ENCODE peak calls at places on chromosomes 7 and 10, in ten cellular contexts. One of them, this sample, is unnamed.

GRCh38 chr7:127208351-127208750 is 44.4 kb downstream of the GRM8 start:
- DNase-seq in tibial nerve: no peak
- DNase-seq in dorsolateral prefrontal cortex: no peak
- DNase-seq in psoas muscle: no peak
- DNase-seq in breast epithelium: no peak
- DNase-seq in right cardiac atrium: no peak
- DNase-seq in HepG2: no peak
- DNase-seq in CD4-positive, CD25-positive, alpha-beta regulatory T cell: no peak
- DNase-seq in neural progenitor cell: no peak
- DNase-seq in naive thymus-derived CD4-positive, alpha-beta T cell: no peak
- DNase-seq in this sample: no peak

GRCh38 chr10:1049425-1049958 is 573 bp upstream of the IDI1 start:
- DNase-seq in tibial nerve: no peak
- DNase-seq in dorsolateral prefrontal cortex: no peak
- DNase-seq in psoas muscle: no peak
- DNase-seq in breast epithelium: no peak
- DNase-seq in right cardiac atrium: no peak
- DNase-seq in HepG2: peak; percentile 20
- DNase-seq in CD4-positive, CD25-positive, alpha-beta regulatory T cell: no peak
- DNase-seq in neural progenitor cell: peak; percentile 75
- DNase-seq in naive thymus-derived CD4-positive, alpha-beta T cell: no peak
- DNase-seq in this sample: no peak

GRCh38 chr7:31067491-31067890 is 15.4 kb downstream of the ADCYAP1R1 start:
- DNase-seq in tibial nerve: no peak
- DNase-seq in dorsolateral prefrontal cortex: no peak
- DNase-seq in psoas muscle: peak; percentile 18
- DNase-seq in breast epithelium: no peak
- DNase-seq in right cardiac atrium: no peak
- DNase-seq in HepG2: no peak
- DNase-seq in CD4-positive, CD25-positive, alpha-beta regulatory T cell: no peak
- DNase-seq in neural progenitor cell: no peak
- DNase-seq in naive thymus-derived CD4-positive, alpha-beta T cell: no peak
- DNase-seq in this sample: no peak

GRCh38 chr10:6097063-6097462 is 8.2 kb downstream of the RBM17 start:
- DNase-seq in tibial nerve: no peak
- DNase-seq in dorsolateral prefrontal cortex: no peak
- DNase-seq in psoas muscle: no peak
- DNase-seq in breast epithelium: no peak
- DNase-seq in right cardiac atrium: no peak
- DNase-seq in HepG2: no peak
- DNase-seq in CD4-positive, CD25-positive, alpha-beta regulatory T cell: no peak
- DNase-seq in neural progenitor cell: no peak
- DNase-seq in naive thymus-derived CD4-positive, alpha-beta T cell: no peak
- DNase-seq in this sample: no peak

GRCh38 chr10:126479280-126479679 is 91.0 kb upstream of the ADAM12 start:
- DNase-seq in tibial nerve: no peak
- DNase-seq in dorsolateral prefrontal cortex: no peak
- DNase-seq in psoas muscle: no peak
- DNase-seq in breast epithelium: no peak
- DNase-seq in right cardiac atrium: no peak
- DNase-seq in HepG2: no peak
- DNase-seq in CD4-positive, CD25-positive, alpha-beta regulatory T cell: no peak
- DNase-seq in neural progenitor cell: no peak
- DNase-seq in naive thymus-derived CD4-positive, alpha-beta T cell: no peak
- DNase-seq in this sample: no peak

GRCh38 chr7:138669364-138669763 is 31.8 kb downstream of the SVOPL start:
- DNase-seq in tibial nerve: no peak
- DNase-seq in dorsolateral prefrontal cortex: no peak
- DNase-seq in psoas muscle: no peak
- DNase-seq in breast epithelium: no peak
- DNase-seq in right cardiac atrium: no peak
- DNase-seq in HepG2: no peak
- DNase-seq in CD4-positive, CD25-positive, alpha-beta regulatory T cell: no peak
- DNase-seq in neural progenitor cell: no peak
- DNase-seq in naive thymus-derived CD4-positive, alpha-beta T cell: no peak
- DNase-seq in this sample: no peak

GRCh38 chr10:119291223-119291900 is 84.0 kb downstream of the GRK5 start:
- DNase-seq in tibial nerve: no peak
- DNase-seq in dorsolateral prefrontal cortex: no peak
- DNase-seq in psoas muscle: no peak
- DNase-seq in breast epithelium: no peak
- DNase-seq in right cardiac atrium: peak; percentile 47
- DNase-seq in HepG2: no peak
- DNase-seq in CD4-positive, CD25-positive, alpha-beta regulatory T cell: no peak
- DNase-seq in neural progenitor cell: no peak
- DNase-seq in naive thymus-derived CD4-positive, alpha-beta T cell: no peak
- DNase-seq in this sample: no peak

GRCh38 chr10:12262278-12262981 is 66.4 kb downstream of the CDC123 start:
- DNase-seq in tibial nerve: no peak
- DNase-seq in dorsolateral prefrontal cortex: no peak
- DNase-seq in psoas muscle: no peak
- DNase-seq in breast epithelium: no peak
- DNase-seq in right cardiac atrium: no peak
- DNase-seq in HepG2: peak; percentile 89
- DNase-seq in CD4-positive, CD25-positive, alpha-beta regulatory T cell: no peak
- DNase-seq in neural progenitor cell: no peak
- DNase-seq in naive thymus-derived CD4-positive, alpha-beta T cell: no peak
- DNase-seq in this sample: peak; percentile 27

GRCh38 chr10:120382360-120382759 is 74.7 kb upstream of the PLPP4 start:
- DNase-seq in tibial nerve: no peak
- DNase-seq in dorsolateral prefrontal cortex: no peak
- DNase-seq in psoas muscle: no peak
- DNase-seq in breast epithelium: no peak
- DNase-seq in right cardiac atrium: no peak
- DNase-seq in HepG2: no peak
- DNase-seq in CD4-positive, CD25-positive, alpha-beta regulatory T cell: no peak
- DNase-seq in neural progenitor cell: no peak
- DNase-seq in naive thymus-derived CD4-positive, alpha-beta T cell: no peak
- DNase-seq in this sample: no peak

GRCh38 chr7:150800576-150801241 is at the start of gene TMEM176A:
- DNase-seq in tibial nerve: no peak
- DNase-seq in dorsolateral prefrontal cortex: no peak
- DNase-seq in psoas muscle: peak; percentile 58
- DNase-seq in breast epithelium: no peak
- DNase-seq in right cardiac atrium: peak; percentile 54
- DNase-seq in HepG2: no peak
- DNase-seq in CD4-positive, CD25-positive, alpha-beta regulatory T cell: no peak
- DNase-seq in neural progenitor cell: no peak
- DNase-seq in naive thymus-derived CD4-positive, alpha-beta T cell: peak; percentile 13
- DNase-seq in this sample: no peak

GRCh38 chr7:42522227-42522991 is 285.4 kb upstream of the GLI3 start:
- DNase-seq in tibial nerve: no peak
- DNase-seq in dorsolateral prefrontal cortex: no peak
- DNase-seq in psoas muscle: no peak
- DNase-seq in breast epithelium: no peak
- DNase-seq in right cardiac atrium: peak; percentile 32
- DNase-seq in HepG2: no peak
- DNase-seq in CD4-positive, CD25-positive, alpha-beta regulatory T cell: no peak
- DNase-seq in neural progenitor cell: peak; percentile 85
- DNase-seq in naive thymus-derived CD4-positive, alpha-beta T cell: no peak
- DNase-seq in this sample: no peak
- H3K27ac ChIP-seq in tibial nerve: peak overlapping the region; percentile 51
- H3K27ac ChIP-seq in dorsolateral prefrontal cortex: no peak overlapping the region
- H3K27ac ChIP-seq in psoas muscle: no peak overlapping the region
- H3K27ac ChIP-seq in breast epithelium: peak overlapping the region; percentile 63
- H3K27ac ChIP-seq in right cardiac atrium: no peak overlapping the region
- H3K27ac ChIP-seq in HepG2: no peak overlapping the region
- H3K27ac ChIP-seq in CD4-positive, CD25-positive, alpha-beta regulatory T cell: no peak overlapping the region
- H3K27ac ChIP-seq in neural progenitor cell: peak overlapping the region; percentile 43
- H3K27ac ChIP-seq in naive thymus-derived CD4-positive, alpha-beta T cell: no peak overlapping the region
- H3K27ac ChIP-seq in this sample: no peak overlapping the region

GRCh38 chr7:53756946-53757345 is 721.5 kb downstream of the POM121L12 start:
- DNase-seq in tibial nerve: no peak
- DNase-seq in dorsolateral prefrontal cortex: no peak
- DNase-seq in psoas muscle: no peak
- DNase-seq in breast epithelium: no peak
- DNase-seq in right cardiac atrium: no peak
- DNase-seq in HepG2: no peak
- DNase-seq in CD4-positive, CD25-positive, alpha-beta regulatory T cell: no peak
- DNase-seq in neural progenitor cell: no peak
- DNase-seq in naive thymus-derived CD4-positive, alpha-beta T cell: no peak
- DNase-seq in this sample: no peak
- H3K27me3 ChIP-seq in tibial nerve: no peaks in the 10 kb centered on the region
- H3K27me3 ChIP-seq in dorsolateral prefrontal cortex: no peaks in the 10 kb centered on the region
- H3K27me3 ChIP-seq in psoas muscle: no peaks in the 10 kb centered on the region
- H3K27me3 ChIP-seq in breast epithelium: no peaks in the 10 kb centered on the region
- H3K27me3 ChIP-seq in right cardiac atrium: no peaks in the 10 kb centered on the region
- H3K27me3 ChIP-seq in HepG2: no peaks in the 10 kb centered on the region
- H3K27me3 ChIP-seq in CD4-positive, CD25-positive, alpha-beta regulatory T cell: no peaks in the 10 kb centered on the region
- H3K27me3 ChIP-seq in neural progenitor cell: no peaks in the 10 kb centered on the region
- H3K27me3 ChIP-seq in naive thymus-derived CD4-positive, alpha-beta T cell: no peaks in the 10 kb centered on the region
- H3K27me3 ChIP-seq in this sample: no peaks in the 10 kb centered on the region

GRCh38 chr10:95841711-95842498 is 65.9 kb upstream of the CC2D2B start:
- DNase-seq in tibial nerve: no peak
- DNase-seq in dorsolateral prefrontal cortex: no peak
- DNase-seq in psoas muscle: no peak
- DNase-seq in breast epithelium: no peak
- DNase-seq in right cardiac atrium: no peak
- DNase-seq in HepG2: peak; percentile 57
- DNase-seq in CD4-positive, CD25-positive, alpha-beta regulatory T cell: peak; percentile 22
- DNase-seq in neural progenitor cell: peak; percentile 74
- DNase-seq in naive thymus-derived CD4-positive, alpha-beta T cell: peak; percentile 42
- DNase-seq in this sample: peak; percentile 55
- H3K27ac ChIP-seq in tibial nerve: peak overlapping the region; percentile 58
- H3K27ac ChIP-seq in dorsolateral prefrontal cortex: no peak overlapping the region
- H3K27ac ChIP-seq in psoas muscle: no peak overlapping the region
- H3K27ac ChIP-seq in breast epithelium: peak overlapping the region; percentile 67
- H3K27ac ChIP-seq in right cardiac atrium: peak overlapping the region; percentile 23
- H3K27ac ChIP-seq in HepG2: no peak overlapping the region
- H3K27ac ChIP-seq in CD4-positive, CD25-positive, alpha-beta regulatory T cell: peak overlapping the region; percentile 96
- H3K27ac ChIP-seq in neural progenitor cell: no peak overlapping the region
- H3K27ac ChIP-seq in naive thymus-derived CD4-positive, alpha-beta T cell: no peak overlapping the region
- H3K27ac ChIP-seq in this sample: peak overlapping the region; percentile 35

GRCh38 chr7:155377837-155378579 is 79.9 kb upstream of the EN2 start:
- DNase-seq in tibial nerve: no peak
- DNase-seq in dorsolateral prefrontal cortex: no peak
- DNase-seq in psoas muscle: peak; percentile 60
- DNase-seq in breast epithelium: no peak
- DNase-seq in right cardiac atrium: peak; percentile 65
- DNase-seq in HepG2: no peak
- DNase-seq in CD4-positive, CD25-positive, alpha-beta regulatory T cell: no peak
- DNase-seq in neural progenitor cell: peak; percentile 69
- DNase-seq in naive thymus-derived CD4-positive, alpha-beta T cell: no peak
- DNase-seq in this sample: no peak

GRCh38 chr7:155374276-155375252 is 76.9 kb downstream of the INSIG1 start:
- DNase-seq in tibial nerve: no peak
- DNase-seq in dorsolateral prefrontal cortex: no peak
- DNase-seq in psoas muscle: no peak
- DNase-seq in breast epithelium: no peak
- DNase-seq in right cardiac atrium: no peak
- DNase-seq in HepG2: no peak
- DNase-seq in CD4-positive, CD25-positive, alpha-beta regulatory T cell: no peak
- DNase-seq in neural progenitor cell: peak; percentile 63
- DNase-seq in naive thymus-derived CD4-positive, alpha-beta T cell: no peak
- DNase-seq in this sample: no peak

GRCh38 chr7:155373359-155374273 is 75.9 kb downstream of the INSIG1 start:
- DNase-seq in tibial nerve: no peak
- DNase-seq in dorsolateral prefrontal cortex: no peak
- DNase-seq in psoas muscle: no peak
- DNase-seq in breast epithelium: no peak
- DNase-seq in right cardiac atrium: no peak
- DNase-seq in HepG2: no peak
- DNase-seq in CD4-positive, CD25-positive, alpha-beta regulatory T cell: no peak
- DNase-seq in neural progenitor cell: peak; percentile 55
- DNase-seq in naive thymus-derived CD4-positive, alpha-beta T cell: no peak
- DNase-seq in this sample: no peak

GRCh38 chr7:155377071-155377836 is 79.6 kb downstream of the INSIG1 start:
- DNase-seq in tibial nerve: no peak
- DNase-seq in dorsolateral prefrontal cortex: no peak
- DNase-seq in psoas muscle: no peak
- DNase-seq in breast epithelium: no peak
- DNase-seq in right cardiac atrium: no peak
- DNase-seq in HepG2: no peak
- DNase-seq in CD4-positive, CD25-positive, alpha-beta regulatory T cell: no peak
- DNase-seq in neural progenitor cell: peak; percentile 42
- DNase-seq in naive thymus-derived CD4-positive, alpha-beta T cell: no peak
- DNase-seq in this sample: no peak

DNA sequence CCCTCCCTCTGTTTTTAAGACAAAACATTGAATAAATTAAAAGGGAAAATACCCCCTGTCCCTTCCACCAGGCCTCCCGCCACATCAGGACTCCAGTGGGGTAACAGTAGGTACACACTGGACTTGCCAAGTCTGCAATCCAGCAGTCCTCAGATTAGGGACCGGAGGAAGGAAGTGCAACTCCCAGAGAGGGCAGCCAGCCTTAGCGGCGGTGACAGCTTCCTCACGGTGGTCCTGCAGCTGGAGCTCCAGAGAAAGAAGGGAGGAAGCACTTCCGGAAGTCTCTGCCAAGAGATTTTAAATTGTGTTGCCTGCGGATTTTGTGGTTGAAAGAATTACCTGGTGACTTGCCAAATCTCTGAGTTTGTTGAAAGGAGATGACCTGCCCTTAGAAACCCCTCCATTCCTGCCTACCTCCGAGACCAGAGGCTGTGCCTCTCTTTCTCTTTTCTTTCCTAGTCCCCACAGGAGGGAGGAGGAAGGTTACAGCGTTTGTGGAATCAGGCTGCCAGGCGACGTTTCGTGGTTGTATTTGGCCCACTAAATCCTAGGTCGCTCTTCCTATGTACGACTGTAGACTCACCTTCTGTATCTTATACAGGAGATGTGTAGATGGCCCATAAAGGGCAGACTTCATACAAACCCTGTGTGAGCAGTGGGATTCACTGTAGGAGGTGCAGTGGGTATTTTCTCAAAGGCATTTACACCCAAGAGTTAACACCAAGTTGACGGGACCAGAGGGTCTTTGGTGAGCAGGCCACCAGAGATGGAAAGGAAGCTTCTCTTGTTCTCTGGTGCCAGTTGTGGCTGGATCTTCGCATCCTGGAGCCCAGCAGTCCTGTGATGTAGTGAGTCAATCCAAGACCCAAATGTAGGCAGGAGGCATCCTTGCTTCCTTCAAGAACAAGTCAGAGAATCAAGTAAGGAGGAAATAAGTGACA is 77.9 kb downstream of the INSIG1 start:
- DNase-seq in tibial nerve: no peak
- DNase-seq in dorsolateral prefrontal cortex: no peak
- DNase-seq in psoas muscle: no peak
- DNase-seq in breast epithelium: no peak
- DNase-seq in right cardiac atrium: no peak
- DNase-seq in HepG2: no peak
- DNase-seq in CD4-positive, CD25-positive, alpha-beta regulatory T cell: no peak
- DNase-seq in neural progenitor cell: peak; percentile 47
- DNase-seq in naive thymus-derived CD4-positive, alpha-beta T cell: no peak
- DNase-seq in this sample: no peak
- H3K27me3 ChIP-seq in tibial nerve: peaks cover 100% of the 10 kb centered on the region
- H3K27me3 ChIP-seq in dorsolateral prefrontal cortex: peaks cover 96% of the 10 kb centered on the region
- H3K27me3 ChIP-seq in psoas muscle: peaks cover 99% of the 10 kb centered on the region
- H3K27me3 ChIP-seq in breast epithelium: peaks cover 22% of the 10 kb centered on the region
- H3K27me3 ChIP-seq in right cardiac atrium: no peaks in the 10 kb centered on the region
- H3K27me3 ChIP-seq in HepG2: peaks cover 71% of the 10 kb centered on the region
- H3K27me3 ChIP-seq in CD4-positive, CD25-positive, alpha-beta regulatory T cell: peaks cover 51% of the 10 kb centered on the region
- H3K27me3 ChIP-seq in neural progenitor cell: peaks cover 100% of the 10 kb centered on the region
- H3K27me3 ChIP-seq in naive thymus-derived CD4-positive, alpha-beta T cell: peaks cover 14% of the 10 kb centered on the region
- H3K27me3 ChIP-seq in this sample: peaks cover 51% of the 10 kb centered on the region

GRCh38 chr7:155953501-155953778 is 141.2 kb upstream of the SHH start:
- DNase-seq in tibial nerve: no peak
- DNase-seq in dorsolateral prefrontal cortex: no peak
- DNase-seq in psoas muscle: no peak
- DNase-seq in breast epithelium: no peak
- DNase-seq in right cardiac atrium: no peak
- DNase-seq in HepG2: no peak
- DNase-seq in CD4-positive, CD25-positive, alpha-beta regulatory T cell: no peak
- DNase-seq in neural progenitor cell: no peak
- DNase-seq in naive thymus-derived CD4-positive, alpha-beta T cell: no peak
- DNase-seq in this sample: no peak
- H3K27ac ChIP-seq in tibial nerve: no peak overlapping the region
- H3K27ac ChIP-seq in dorsolateral prefrontal cortex: no peak overlapping the region
- H3K27ac ChIP-seq in psoas muscle: no peak overlapping the region
- H3K27ac ChIP-seq in breast epithelium: no peak overlapping the region
- H3K27ac ChIP-seq in right cardiac atrium: no peak overlapping the region
- H3K27ac ChIP-seq in HepG2: peak overlapping the region; percentile 39
- H3K27ac ChIP-seq in CD4-positive, CD25-positive, alpha-beta regulatory T cell: no peak overlapping the region
- H3K27ac ChIP-seq in neural progenitor cell: no peak overlapping the region
- H3K27ac ChIP-seq in naive thymus-derived CD4-positive, alpha-beta T cell: no peak overlapping the region
- H3K27ac ChIP-seq in this sample: no peak overlapping the region

GRCh38 chr10:58513189-58514101 is 773 bp downstream of the BICC1 start:
- DNase-seq in tibial nerve: peak; percentile 60
- DNase-seq in dorsolateral prefrontal cortex: no peak
- DNase-seq in psoas muscle: peak; percentile 88
- DNase-seq in breast epithelium: no peak
- DNase-seq in right cardiac atrium: peak; percentile 86
- DNase-seq in HepG2: no peak
- DNase-seq in CD4-positive, CD25-positive, alpha-beta regulatory T cell: no peak
- DNase-seq in neural progenitor cell: peak; percentile 73
- DNase-seq in naive thymus-derived CD4-positive, alpha-beta T cell: no peak
- DNase-seq in this sample: peak; percentile 30
- H3K27me3 ChIP-seq in tibial nerve: no peaks in the 10 kb centered on the region
- H3K27me3 ChIP-seq in dorsolateral prefrontal cortex: no peaks in the 10 kb centered on the region
- H3K27me3 ChIP-seq in psoas muscle: peaks cover 10% of the 10 kb centered on the region
- H3K27me3 ChIP-seq in breast epithelium: no peaks in the 10 kb centered on the region
- H3K27me3 ChIP-seq in right cardiac atrium: no peaks in the 10 kb centered on the region
- H3K27me3 ChIP-seq in HepG2: no peaks in the 10 kb centered on the region
- H3K27me3 ChIP-seq in CD4-positive, CD25-positive, alpha-beta regulatory T cell: peaks cover 17% of the 10 kb centered on the region
- H3K27me3 ChIP-seq in neural progenitor cell: peaks cover 91% of the 10 kb centered on the region
- H3K27me3 ChIP-seq in naive thymus-derived CD4-positive, alpha-beta T cell: peaks cover 4% of the 10 kb centered on the region
- H3K27me3 ChIP-seq in this sample: no peaks in the 10 kb centered on the region

This sample was measured in CD4-positive, alpha-beta memory T cell.